ENCODE peak calls at places on chromosome 14, in ten cellular contexts. N is left ventricle myocardium superior; U is activated CD8-positive, alpha-beta memory T cell treated with anti-CD3 and anti-CD28 coated beads, Interleukin-2, amount 10 ng/mL, durations not matched to agents 7 days and 5 days; M is right cardiac atrium; T is lower lobe of right lung; X is activated CD4-positive, CD25-positive, alpha-beta regulatory T cell treated with anti-CD3 and anti-CD28 coated beads, Interleukin-2, amount 50 U/mL, for 24 hours; D is heart right ventricle; Y is RWPE2; L is central memory CD8-positive, alpha-beta T cell; F is CD4-positive, alpha-beta T cell. O is an unnamed sample.
A peak's percentile ranks its signal among the peaks of the same experiment; 100 is the strongest.

GRCh38 chr14:55297611-55298323 is 26.5 kb downstream of the FBXO34 start:
- ATAC-seq in N (no peak), U (no peak), M (no peak), T (peak; percentile 92), X (no peak), D (no peak), Y (peak; percentile 57), L (no peak), F (peak; percentile 52), O (peak; percentile 68)

GRCh38 chr14:95240859-95241813 is 78.6 kb downstream of the CLMN start:
- ATAC-seq in N (no peak), U (no peak), M (no peak), T (no peak), X (no peak), D (no peak), Y (no peak), L (no peak), F (no peak), O (no peak)

GRCh38 chr14:93081875-93082570 is 33.7 kb downstream of the ITPK1 start:
- ATAC-seq in N (no peak), U (peak; percentile 72), M (no peak), T (no peak), X (peak; percentile 68), D (no peak), Y (no peak), L (peak; percentile 80), F (no peak), O (no peak)

GRCh38 chr14:20732950-20733650 is 12.6 kb upstream of the EDDM3A start:
- ATAC-seq in N (peak; percentile 68), U (no peak), M (peak; percentile 31), T (no peak), X (no peak), D (no peak), Y (no peak), L (no peak), F (no peak), O (no peak)

GRCh38 chr14:100664841-100665425 is 61.8 kb upstream of the DLK1 start:
- ATAC-seq in N (peak; percentile 82), U (no peak), M (no peak), T (no peak), X (no peak), D (peak; percentile 37), Y (no peak), L (no peak), F (no peak), O (no peak)

GRCh38 chr14:60339571-60339970 is 90.5 kb downstream of the PPM1A start:
- ATAC-seq in N (no peak), U (no peak), M (no peak), T (no peak), X (no peak), D (no peak), Y (no peak), L (no peak), F (no peak), O (no peak)

GRCh38 chr14:65024957-65025356 is 38.3 kb downstream of the FNTB start:
- ATAC-seq in N (peak; percentile 30), U (no peak), M (no peak), T (no peak), X (no peak), D (no peak), Y (peak; percentile 17), L (no peak), F (no peak), O (peak; percentile 80)

GRCh38 chr14:52025310-52025709 is 36.0 kb downstream of the RTRAF start:
- ATAC-seq in N (peak; percentile 63), U (no peak), M (peak; percentile 87), T (no peak), X (no peak), D (peak; percentile 25), Y (peak; percentile 93), L (no peak), F (no peak), O (no peak)

GRCh38 chr14:40074169-40074568 is 641.9 kb upstream of the FBXO33 start:
- ATAC-seq in N (no peak), U (no peak), M (no peak), T (no peak), X (no peak), D (no peak), Y (no peak), L (no peak), F (no peak), O (no peak)

GRCh38 chr14:23248601-23249000 is 10.9 kb downstream of the RNF212B start:
- ATAC-seq in N (no peak), U (no peak), M (no peak), T (no peak), X (no peak), D (no peak), Y (no peak), L (no peak), F (no peak), O (no peak)

GRCh38 chr14:102192840-102193502 is 53.3 kb downstream of the WDR20 start:
- ATAC-seq in N (no peak), U (no peak), M (no peak), T (no peak), X (no peak), D (no peak), Y (no peak), L (no peak), F (no peak), O (no peak)

GRCh38 chr14:105123981-105124836 is 44.4 kb downstream of the JAG2 start:
- ATAC-seq in N (no peak), U (no peak), M (no peak), T (no peak), X (no peak), D (no peak), Y (no peak), L (no peak), F (no peak), O (no peak)

GRCh38 chr14:29805415-29806123 is 122.1 kb downstream of the PRKD1 start:
- ATAC-seq in N (peak; percentile 96), U (no peak), M (peak; percentile 94), T (peak; percentile 83), X (no peak), D (no peak), Y (peak; percentile 95), L (no peak), F (no peak), O (no peak)

GRCh38 chr14:101040538-101041442 is 137.3 kb upstream of the RTL1 start:
- ATAC-seq in N (no peak), U (no peak), M (no peak), T (no peak), X (no peak), D (no peak), Y (no peak), L (no peak), F (no peak), O (no peak)

GRCh38 chr14:77554207-77554606 is 55.6 kb upstream of the ISM2 start:
- ATAC-seq in N (no peak), U (peak; percentile 59), M (peak; percentile 46), T (no peak), X (peak; percentile 59), D (peak; percentile 46), Y (no peak), L (no peak), F (no peak), O (no peak)

GRCh38 chr14:70073924-70074566 is 114.7 kb downstream of the SLC8A3 start:
- ATAC-seq in N (peak; percentile 31), U (no peak), M (peak; percentile 85), T (peak; percentile 71), X (peak; percentile 43), D (no peak), Y (peak; percentile 93), L (no peak), F (no peak), O (peak; percentile 89)

GRCh38 chr14:95489163-95489887 is 27.1 kb downstream of the SYNE3 start:
- ATAC-seq in N (peak; percentile 3), U (no peak), M (peak; percentile 30), T (no peak), X (no peak), D (no peak), Y (no peak), L (no peak), F (no peak), O (peak; percentile 9)

GRCh38 chr14:64562432-64562831 is 12.7 kb downstream of the PPP1R36 start:
- ATAC-seq in N (peak; percentile 64), U (no peak), M (peak; percentile 18), T (peak; percentile 35), X (no peak), D (peak; percentile 34), Y (no peak), L (no peak), F (no peak), O (peak; percentile 97)

GRCh38 chr14:86087377-86087776 is 557.4 kb downstream of the FLRT2 start:
- ATAC-seq in N (no peak), U (no peak), M (no peak), T (no peak), X (no peak), D (no peak), Y (no peak), L (no peak), F (no peak), O (no peak)

GRCh38 chr14:52678591-52678990 is 16.8 kb downstream of the ERO1A start:
- ATAC-seq in N (no peak), U (peak; percentile 27), M (no peak), T (no peak), X (no peak), D (no peak), Y (peak; percentile 66), L (no peak), F (peak; percentile 63), O (no peak)

GRCh38 chr14:48693793-48694192 is 892.4 kb downstream of the RPS29 start:
- ATAC-seq in N (no peak), U (no peak), M (no peak), T (no peak), X (no peak), D (no peak), Y (no peak), L (no peak), F (no peak), O (no peak)

GRCh38 chr14:83118029-83118428 is 1584.4 kb upstream of the SEL1L start:
- ATAC-seq in N (no peak), U (no peak), M (no peak), T (no peak), X (no peak), D (no peak), Y (no peak), L (no peak), F (no peak), O (no peak)

GRCh38 chr14:23300687-23301223 is 1.9 kb downstream of the PPP1R3E start:
- ATAC-seq in N (peak; percentile 54), U (no peak), M (peak; percentile 13), T (no peak), X (no peak), D (peak; percentile 58), Y (no peak), L (no peak), F (no peak), O (peak; percentile 7)

GRCh38 chr14:74963705-74964271 is 8.4 kb upstream of the PGF start:
- ATAC-seq in N (peak; percentile 78), U (peak; percentile 23), M (peak; percentile 44), T (no peak), X (no peak), D (peak; percentile 29), Y (peak; percentile 15), L (no peak), F (no peak), O (peak; percentile 43)